ENCODE peak calls at places on chromosomes 12 and 14, in six cellular contexts. V is ovary, W is sigmoid colon, H is fibroblast of lung, A is thoracic aorta, S is GM23248. I is an unnamed sample. For H3K9me3, the result is how much of the 10 kb centered on the place peaks cover.

GRCh38 chr12:12521044-12521485 is 41.6 kb downstream of the DUSP16 start:
- DNase-seq in S (no peak), W (no peak), A (no peak), H (no peak), V (no peak), I (no peak)

GRCh38 chr12:68335462-68335861 is 3.3 kb upstream of the MDM1 start:
- DNase-seq in W (no peak), V (no peak), S (no peak), A (no peak), H (no peak), I (no peak)

GRCh38 chr12:124558298-124558697 is 9.1 kb downstream of the NCOR2 start:
- DNase-seq in V (no peak), S (no peak), H (no peak), A (no peak), W (no peak), I (no peak)

GRCh38 chr12:62778187-62778586 is 156.8 kb downstream of the PPM1H start:
- DNase-seq in W (no peak), H (no peak), S (no peak), A (no peak), V (no peak), I (no peak)

GRCh38 chr12:79016181-79016580 is 151.6 kb downstream of the SYT1 start:
- DNase-seq in V (no peak), H (no peak), A (no peak), W (no peak), S (no peak), I (no peak)

GRCh38 chr14:22822017-22822618 is 6.9 kb upstream of the SLC7A7 start:
- DNase-seq in V (peak), S (no peak), H (no peak), W (peak), A (no peak), I (no peak)

GRCh38 chr14:22908601-22909000 is 10.3 kb downstream of the RBM23 start:
- DNase-seq in W (no peak), A (no peak), H (peak), S (peak), V (no peak), I (no peak)

GRCh38 chr12:3988519-3989217 is 115.5 kb upstream of the PARP11 start:
- DNase-seq in A (no peak), S (no peak), H (no peak), V (no peak), W (no peak), I (no peak)

GRCh38 chr14:33061667-33062325 is 123.1 kb downstream of the NPAS3 start:
- DNase-seq in H (no peak), S (no peak), A (no peak), V (no peak), W (no peak), I (peak)

GRCh38 chr12:129934977-129935376 is 31.2 kb upstream of the TMEM132D start:
- DNase-seq in S (no peak), V (no peak), H (no peak), A (no peak), W (no peak), I (no peak)

GRCh38 chr14:67663633-67664032 is 10.8 kb downstream of the VTI1B start:
- DNase-seq in W (no peak), H (no peak), A (no peak), V (no peak), S (no peak), I (no peak)

GRCh38 chr12:95083938-95084337 is 10.5 kb upstream of the NR2C1 start:
- DNase-seq in H (peak), S (peak), A (no peak), V (no peak), W (peak), I (no peak)

GRCh38 chr14:74579447-74580274 is 32.4 kb downstream of the LTBP2 start:
- DNase-seq in A (no peak), W (peak), V (peak), H (peak), S (peak), I (no peak)

DNA sequence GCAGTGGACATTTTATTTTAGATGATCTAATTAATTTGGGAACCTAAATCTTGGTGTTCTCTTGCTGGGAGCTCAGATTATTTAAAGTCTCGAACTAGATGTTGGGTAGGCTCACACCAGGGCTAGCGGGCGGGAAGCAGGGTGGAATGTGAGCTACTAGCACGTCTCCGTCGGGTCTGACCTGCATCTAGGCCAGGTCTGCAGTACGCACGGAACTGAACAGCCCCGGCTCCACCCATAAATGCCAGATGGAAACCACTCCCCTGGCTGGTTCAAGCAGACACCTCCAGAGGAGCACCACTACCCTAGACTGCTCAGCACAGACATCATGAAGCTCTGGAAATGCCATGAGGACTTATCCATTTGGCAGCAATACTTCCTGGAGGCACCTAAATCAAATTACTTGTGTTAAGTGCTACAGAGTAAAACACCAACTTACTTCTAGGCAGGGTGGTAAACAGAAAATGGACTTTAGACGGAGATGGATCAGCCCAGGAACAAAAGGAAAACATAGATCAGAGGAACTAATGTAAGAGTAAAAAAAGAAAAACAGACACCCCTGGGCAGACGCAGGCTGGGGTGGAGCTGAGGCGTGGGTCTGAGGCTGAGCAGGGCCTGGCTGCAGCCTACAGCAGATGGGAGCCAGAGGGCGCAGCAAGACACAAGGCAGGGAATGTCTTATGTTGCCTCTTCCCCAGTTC is 10.2 kb downstream of the ZNF605 start:
- DNase-seq in W (no peak), H (no peak), S (no peak), V (no peak), A (no peak), I (no peak)
- H3K9me3 ChIP-seq in W (under half), H (under half), S (under half), V (under half), A (half or more), I (under half)

GRCh38 chr12:674272-674781 is 11.1 kb upstream of the NINJ2 start:
- DNase-seq in H (no peak), W (no peak), S (peak), V (no peak), A (no peak), I (peak)
- H3K4me3 ChIP-seq in H (no peak), W (no peak), S (no peak), V (no peak), A (no peak), I (no peak)

GRCh38 chr14:96945721-96946120 is 148.5 kb downstream of the VRK1 start:
- DNase-seq in A (no peak), W (no peak), V (no peak), S (no peak), H (no peak), I (no peak)
- H3K27ac ChIP-seq in A (no peak), W (no peak), V (no peak), S (no peak), H (no peak), I (no peak)

GRCh38 chr14:104370256-104370870 is 209.2 kb upstream of the C14orf180 start:
- DNase-seq in W (no peak), V (no peak), H (no peak), A (no peak), S (no peak), I (peak)
- H3K9me3 ChIP-seq in W (under half), V (under half), H (under half), A (under half), S (under half), I (under half)

DNA sequence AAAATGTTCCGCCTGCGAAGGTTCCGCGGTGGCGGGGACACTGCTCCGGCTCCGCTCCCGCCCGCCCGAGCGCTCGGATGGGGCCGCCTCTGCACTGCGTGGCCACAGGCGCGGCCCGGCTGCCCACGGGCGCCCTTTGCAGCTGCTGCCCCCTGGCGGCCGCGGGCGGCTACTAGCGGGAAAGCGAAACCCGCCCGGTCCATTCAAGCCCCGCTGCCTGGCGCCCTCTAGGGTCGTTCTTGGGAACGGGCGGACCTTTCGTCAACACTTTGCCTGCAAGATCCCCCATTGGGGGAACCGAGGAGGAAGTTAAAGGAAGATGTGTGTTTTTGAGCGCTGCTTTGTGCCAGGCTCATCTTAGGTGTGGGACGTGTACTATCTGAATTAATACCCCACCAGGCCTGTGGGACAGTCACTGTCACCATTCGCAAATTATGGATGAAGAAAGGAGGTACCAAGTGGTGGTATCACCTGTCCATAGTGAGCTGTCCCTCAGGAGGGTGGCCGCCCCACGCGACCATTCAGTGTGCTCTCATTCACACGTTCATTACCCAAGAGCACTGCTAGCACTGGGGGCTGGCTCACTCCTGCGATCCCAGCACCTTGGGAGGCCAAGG is 19.4 kb downstream of the GPR132 start:
- DNase-seq in A (peak), W (peak), S (peak), V (peak), H (peak), I (peak)
- H3K4me3 ChIP-seq in A (no peak), W (no peak), S (peak), V (no peak), H (no peak), I (no peak)

DNA sequence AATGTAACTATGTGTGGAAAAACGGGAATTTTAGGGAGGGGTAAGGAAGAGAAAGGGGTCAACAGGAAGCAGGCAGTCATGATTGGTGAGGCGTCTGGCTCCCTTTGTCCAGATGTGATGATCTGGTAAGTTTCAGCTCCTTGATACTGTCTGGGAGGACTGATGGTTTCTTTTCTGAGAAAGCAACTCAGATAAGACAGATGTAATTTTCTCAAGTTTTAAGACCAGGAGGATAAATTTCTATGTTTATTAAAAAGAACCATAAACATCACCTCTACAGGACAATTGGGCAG is 21.9 kb upstream of the AMN1 start:
- DNase-seq in S (no peak), V (no peak), A (no peak), W (no peak), H (no peak), I (no peak)
- H3K27ac ChIP-seq in S (no peak), V (no peak), A (no peak), W (no peak), H (no peak), I (peak)

DNA sequence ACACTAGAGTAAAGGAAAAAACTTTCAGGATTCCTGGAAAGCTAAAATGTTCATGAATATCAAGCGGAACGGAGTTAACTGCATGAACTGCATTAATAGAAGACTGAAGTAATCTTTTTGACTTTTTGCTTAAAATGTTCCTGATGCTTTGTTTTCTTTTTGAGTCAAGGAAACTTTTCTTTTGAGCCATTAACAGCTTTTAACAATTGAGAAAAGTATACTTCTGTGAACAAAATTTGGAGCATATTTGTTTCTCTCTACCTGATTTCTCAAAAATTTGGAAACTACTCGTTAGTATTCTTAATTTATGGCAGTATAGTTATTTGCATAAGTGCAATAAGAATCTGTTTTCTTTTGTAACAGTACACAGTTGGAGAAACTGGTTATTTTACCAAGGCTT is 78.5 kb downstream of the CALM1 start:
- DNase-seq in A (no peak), S (no peak), W (no peak), V (no peak), H (no peak), I (no peak)
- H3K9me3 ChIP-seq in A (under half), S (under half), W (under half), V (under half), H (under half), I (under half)